ENCODE peak calls at places on chromosomes 3 and 15, in seven cellular contexts. B is cardiac muscle cell, Q is endothelial cell, W is HFFc6, M is GM12864, E is upper lobe of right lung, G is RWPE1. R is an unnamed sample.

GRCh38 chr15:84785053-84785452 is 32.1 kb upstream of the ALPK3 start:
- DNase-seq in W (no peak), B (no peak), M (no peak), E (no peak), Q (no peak), G (no peak), R (peak)

GRCh38 chr3:12303998-12304397 is 15.1 kb downstream of the PPARG start:
- DNase-seq in G (no peak), Q (no peak), E (no peak), W (no peak), M (no peak), B (no peak), R (no peak)

GRCh38 chr3:183244219-183244618 is 8.8 kb upstream of the B3GNT5 start:
- DNase-seq in W (no peak), B (no peak), Q (no peak), G (no peak), M (no peak), E (peak), R (no peak)

GRCh38 chr15:100873029-100873677 is 6.5 kb upstream of the ALDH1A3 start:
- DNase-seq in E (no peak), Q (peak), G (peak), B (peak), M (peak), W (peak), R (peak)

GRCh38 chr3:104598848-104599501 is 767.7 kb upstream of the ALCAM start:
- DNase-seq in M (no peak), G (no peak), E (no peak), W (no peak), Q (no peak), B (no peak), R (no peak)

GRCh38 chr3:73365756-73366397 is 258.9 kb downstream of the PDZRN3 start:
- DNase-seq in G (no peak), M (no peak), E (no peak), W (peak), B (no peak), Q (no peak), R (no peak)

GRCh38 chr3:126522363-126522788 is 1.6 kb upstream of the CHST13 start:
- DNase-seq in E (peak), B (peak), Q (peak), M (no peak), G (peak), W (peak), R (peak)

GRCh38 chr3:40201770-40202169 is 107.7 kb upstream of the EIF1B start:
- DNase-seq in B (no peak), Q (no peak), G (no peak), E (no peak), W (no peak), M (no peak), R (no peak)

GRCh38 chr3:88113311-88114162 is 36.2 kb upstream of the C3orf38 start:
- DNase-seq in M (peak), E (no peak), Q (peak), W (peak), B (peak), G (peak), R (peak)

GRCh38 chr15:34241376-34242350 is 16.8 kb downstream of the EMC4 start:
- DNase-seq in Q (peak), M (peak), W (peak), G (peak), E (no peak), B (peak), R (peak)

GRCh38 chr15:79897701-79898113 is 893 bp upstream of the MTHFS start:
- DNase-seq in B (no peak), G (no peak), Q (no peak), E (no peak), W (no peak), M (no peak), R (peak)

GRCh38 chr15:61155741-61156700 is 73.1 kb downstream of the RORA start:
- DNase-seq in W (no peak), E (no peak), Q (no peak), G (peak), M (no peak), B (no peak), R (no peak)

GRCh38 chr15:22229971-22230815 is 149.9 kb downstream of the OR4M2 start:
- DNase-seq in W (no peak), E (peak), Q (no peak), M (no peak), G (no peak), B (no peak), R (no peak)

GRCh38 chr3:140276698-140277097 is 341.7 kb downstream of the CLSTN2 start:
- DNase-seq in W (no peak), E (no peak), M (peak), Q (peak), B (peak), G (no peak), R (no peak)

GRCh38 chr3:72461787-72462186 is 386.5 kb downstream of the SHQ1 start:
- DNase-seq in B (no peak), M (no peak), W (no peak), Q (no peak), G (no peak), E (peak), R (no peak)

DNA sequence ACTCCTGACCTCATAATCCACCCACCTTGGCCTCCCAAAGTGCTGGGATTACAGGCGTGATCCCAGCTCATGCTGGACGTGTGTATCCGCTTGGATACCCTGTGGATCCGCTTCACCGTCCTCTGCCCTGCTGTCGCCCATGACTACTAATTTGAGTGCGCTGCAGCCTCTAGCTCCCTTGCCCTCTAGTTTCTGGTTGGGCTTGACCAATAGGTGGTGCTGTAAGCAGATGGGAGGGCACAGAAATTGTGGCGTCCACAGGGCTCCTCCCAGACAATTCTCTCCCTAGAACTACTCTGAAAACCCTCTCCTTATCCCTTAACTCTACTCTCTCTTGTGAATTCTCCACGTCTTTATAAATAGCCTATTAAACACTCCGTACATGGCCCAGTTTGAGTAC is 36.2 kb downstream of the ZPLD1 start:
- DNase-seq in B (no peak), E (no peak), W (no peak), Q (peak), M (no peak), G (no peak), R (no peak)
- TF ChIP-seq CTCF in B (no peak), E (no peak), W (peak), Q (no peak), M (peak), G (no peak), R (no peak)

GRCh38 chr3:194296832-194297666 is 54.1 kb downstream of the CPN2 start:
- DNase-seq in E (peak), W (no peak), Q (peak), M (no peak), G (no peak), B (no peak), R (no peak)

GRCh38 chr3:194298331-194299227 is 52.5 kb downstream of the CPN2 start:
- DNase-seq in G (no peak), B (no peak), M (no peak), Q (no peak), E (peak), W (no peak), R (no peak)

GRCh38 chr3:194301730-194302129 is 49.4 kb downstream of the CPN2 start:
- DNase-seq in M (no peak), G (no peak), W (no peak), E (peak), B (peak), Q (no peak), R (no peak)

GRCh38 chr3:194300936-194301335 is 50.2 kb downstream of the CPN2 start:
- DNase-seq in M (no peak), G (no peak), W (no peak), Q (no peak), E (peak), B (no peak), R (no peak)

GRCh38 chr3:194300392-194300758 is 50.8 kb downstream of the CPN2 start:
- DNase-seq in M (no peak), B (peak), E (peak), W (no peak), G (peak), Q (peak), R (no peak)
- TF ChIP-seq CTCF in M (no peak), B (peak), E (no peak), W (no peak), G (no peak), Q (no peak), R (no peak)

GRCh38 chr3:120147072-120147871 is 53.0 kb upstream of the GSK3B start:
- DNase-seq in B (no peak), W (no peak), G (peak), Q (no peak), E (no peak), M (peak), R (peak)
- TF ChIP-seq CTCF in B (no peak), W (peak), G (no peak), Q (no peak), E (peak), M (peak), R (peak)

GRCh38 chr15:51155906-51156305 is 61.2 kb upstream of the TNFAIP8L3 start:
- DNase-seq in M (no peak), Q (no peak), B (no peak), E (no peak), G (no peak), W (no peak), R (no peak)

GRCh38 chr15:51160484-51160883 is 65.8 kb upstream of the TNFAIP8L3 start:
- DNase-seq in E (no peak), G (no peak), M (no peak), Q (no peak), B (no peak), W (no peak), R (no peak)

GRCh38 chr15:51156957-51157356 is 62.3 kb upstream of the TNFAIP8L3 start:
- DNase-seq in Q (no peak), B (no peak), W (no peak), E (no peak), G (no peak), M (no peak), R (no peak)

GRCh38 chr15:51155016-51155580 is 60.4 kb upstream of the TNFAIP8L3 start:
- DNase-seq in G (no peak), B (no peak), Q (no peak), E (no peak), M (no peak), W (no peak), R (no peak)
- TF ChIP-seq CTCF in G (no peak), B (no peak), Q (no peak), E (no peak), M (no peak), W (no peak), R (no peak)

GRCh38 chr15:49088996-49089395 is 42.8 kb upstream of the SECISBP2L start:
- DNase-seq in B (peak), G (no peak), E (no peak), W (no peak), Q (no peak), M (no peak), R (no peak)
- TF ChIP-seq CTCF in B (no peak), G (no peak), E (no peak), W (no peak), Q (no peak), M (no peak), R (no peak)

DNA sequence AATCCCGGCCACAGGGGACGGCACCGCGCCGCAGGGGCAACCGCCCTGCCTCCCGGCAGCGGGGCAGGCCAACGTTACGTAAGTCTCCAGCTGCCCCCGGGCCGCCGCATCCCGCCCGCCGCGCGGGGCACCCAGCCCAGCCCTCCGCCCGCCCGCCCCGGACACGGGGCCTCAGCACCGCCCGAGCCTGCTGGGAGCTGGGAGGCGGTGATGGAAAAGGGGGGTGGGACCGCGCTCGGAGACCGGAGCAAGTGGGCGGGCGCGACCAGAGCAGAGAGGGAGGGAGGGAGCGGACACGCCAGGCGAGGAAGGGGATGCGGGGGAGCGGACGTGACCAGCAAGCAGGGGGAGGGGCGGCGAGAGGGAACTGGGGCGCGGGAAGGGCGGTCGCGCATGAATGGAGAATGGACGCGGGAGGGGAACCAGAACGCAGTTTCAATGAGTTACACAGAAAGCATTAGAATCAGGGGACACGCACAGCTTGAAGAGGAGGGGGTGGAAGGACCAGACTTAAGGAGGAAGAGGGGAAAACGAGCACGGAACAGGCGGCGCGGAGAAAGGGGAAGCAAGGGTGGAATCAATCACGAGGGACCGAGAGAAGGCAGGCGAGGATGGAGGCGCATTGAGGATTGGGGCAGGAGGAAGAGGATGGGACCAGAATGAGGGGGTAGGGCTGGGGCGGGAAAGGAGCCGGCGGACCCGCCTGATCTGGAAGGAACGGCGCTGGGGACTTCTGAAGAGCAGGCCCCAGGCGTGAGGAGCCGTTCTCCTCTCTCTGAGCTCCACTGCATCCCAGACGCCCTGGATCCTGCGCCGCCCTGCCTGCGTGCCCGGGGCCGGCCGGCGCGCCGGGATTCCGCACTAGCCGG is 559 bp downstream of the PKM start:
- DNase-seq in W (peak), B (peak), M (peak), G (peak), Q (peak), E (peak), R (peak)
- TF ChIP-seq CTCF in W (no peak), B (no peak), M (no peak), G (no peak), Q (no peak), E (no peak), R (no peak)

GRCh38 chr15:36278219-36278618 is 301.2 kb upstream of the CDIN1 start:
- DNase-seq in Q (no peak), E (no peak), M (no peak), G (no peak), B (no peak), W (peak), R (no peak)
- TF ChIP-seq CTCF in Q (no peak), E (no peak), M (no peak), G (no peak), B (peak), W (peak), R (no peak)

GRCh38 chr3:138348107-138348949 is at the start of gene MRAS:
- DNase-seq in B (peak), E (peak), W (peak), G (peak), M (no peak), Q (peak), R (peak)
- TF ChIP-seq CTCF in B (peak), E (peak), W (peak), G (peak), M (peak), Q (peak), R (peak)

R was measured in activated CD8-positive, alpha-beta T cell treated with anti-CD3 and anti-CD28 coated beads for 36 hours.